ENCODE peak calls at places on chromosomes 2 and 18, in five cellular contexts. One of them, this sample, is unnamed.

GRCh38 chr2:204505946-204506345 is 39.3 kb upstream of the PARD3B start:
- DNase-seq in kidney epithelial cell: no peak
- DNase-seq in tibial nerve: no peak
- DNase-seq in body of pancreas: no peak
- DNase-seq in colonic mucosa: no peak
- DNase-seq in this sample: no peak

GRCh38 chr2:173226899-173227692 is 127.6 kb upstream of the CDCA7 start:
- DNase-seq in body of pancreas: peak; percentile 25
- DNase-seq in colonic mucosa: peak; percentile 41
- DNase-seq in kidney epithelial cell: no peak
- DNase-seq in tibial nerve: no peak
- DNase-seq in this sample: no peak

GRCh38 chr18:75205760-75206109 is 3.2 kb downstream of the PTGR3 start:
- DNase-seq in colonic mucosa: no peak
- DNase-seq in kidney epithelial cell: no peak
- DNase-seq in tibial nerve: peak; percentile 56
- DNase-seq in body of pancreas: no peak
- DNase-seq in this sample: peak; percentile 68

GRCh38 chr2:100653449-100654045 is 90.8 kb downstream of the PDCL3 start:
- DNase-seq in colonic mucosa: no peak
- DNase-seq in body of pancreas: no peak
- DNase-seq in tibial nerve: no peak
- DNase-seq in kidney epithelial cell: no peak
- DNase-seq in this sample: no peak

GRCh38 chr2:42545714-42546390 is 22.6 kb upstream of the MTA3 start:
- DNase-seq in tibial nerve: no peak
- DNase-seq in kidney epithelial cell: no peak
- DNase-seq in body of pancreas: no peak
- DNase-seq in colonic mucosa: no peak
- DNase-seq in this sample: no peak

GRCh38 chr2:109173311-109174171 is 44.5 kb downstream of the SH3RF3 start:
- DNase-seq in kidney epithelial cell: no peak
- DNase-seq in colonic mucosa: no peak
- DNase-seq in tibial nerve: peak; percentile 78
- DNase-seq in body of pancreas: peak; percentile 39
- DNase-seq in this sample: no peak

GRCh38 chr2:113894156-113894743 is 4.4 kb downstream of the ACTR3 start:
- DNase-seq in tibial nerve: no peak
- DNase-seq in colonic mucosa: no peak
- DNase-seq in kidney epithelial cell: peak; percentile 64
- DNase-seq in body of pancreas: no peak
- DNase-seq in this sample: no peak

GRCh38 chr2:173441222-173441621 is 86.5 kb downstream of the CDCA7 start:
- DNase-seq in kidney epithelial cell: no peak
- DNase-seq in body of pancreas: no peak
- DNase-seq in tibial nerve: no peak
- DNase-seq in colonic mucosa: no peak
- DNase-seq in this sample: no peak

GRCh38 chr2:88329815-88330603 is 122.5 kb downstream of the FOXI3 start:
- DNase-seq in colonic mucosa: no peak
- DNase-seq in body of pancreas: no peak
- DNase-seq in tibial nerve: no peak
- DNase-seq in kidney epithelial cell: peak; percentile 70
- DNase-seq in this sample: no peak

GRCh38 chr18:12637901-12638633 is 19.8 kb downstream of the SPIRE1 start:
- DNase-seq in tibial nerve: no peak
- DNase-seq in kidney epithelial cell: no peak
- DNase-seq in colonic mucosa: no peak
- DNase-seq in body of pancreas: no peak
- DNase-seq in this sample: no peak

GRCh38 chr18:66603941-66604627 is at the start of gene CDH19:
- DNase-seq in kidney epithelial cell: no peak
- DNase-seq in body of pancreas: no peak
- DNase-seq in tibial nerve: peak; percentile 53
- DNase-seq in colonic mucosa: no peak
- DNase-seq in this sample: no peak

GRCh38 chr2:33275689-33276444 is 200.6 kb upstream of the RASGRP3 start:
- DNase-seq in kidney epithelial cell: peak; percentile 70
- DNase-seq in tibial nerve: no peak
- DNase-seq in colonic mucosa: no peak
- DNase-seq in body of pancreas: peak; percentile 27
- DNase-seq in this sample: no peak

GRCh38 chr18:2655954-2656236 is 369 bp downstream of the SMCHD1 start:
- DNase-seq in body of pancreas: no peak
- DNase-seq in kidney epithelial cell: no peak
- DNase-seq in tibial nerve: no peak
- DNase-seq in colonic mucosa: no peak
- DNase-seq in this sample: no peak

GRCh38 chr2:39033980-39034379 is 86.9 kb downstream of the SOS1 start:
- DNase-seq in tibial nerve: no peak
- DNase-seq in body of pancreas: no peak
- DNase-seq in colonic mucosa: no peak
- DNase-seq in kidney epithelial cell: no peak
- DNase-seq in this sample: no peak

GRCh38 chr18:79410731-79411613 is 15.2 kb downstream of the NFATC1 start:
- DNase-seq in kidney epithelial cell: no peak
- DNase-seq in colonic mucosa: no peak
- DNase-seq in tibial nerve: no peak
- DNase-seq in body of pancreas: no peak
- DNase-seq in this sample: no peak

GRCh38 chr2:168639501-168639900 is 162.9 kb upstream of the NOSTRIN start:
- DNase-seq in colonic mucosa: peak; percentile 73
- DNase-seq in tibial nerve: peak; percentile 39
- DNase-seq in kidney epithelial cell: peak; percentile 12
- DNase-seq in body of pancreas: peak; percentile 35
- DNase-seq in this sample: peak; percentile 93

GRCh38 chr18:11607897-11608296 is 1.5 kb upstream of the SLC35G4 start:
- DNase-seq in tibial nerve: no peak
- DNase-seq in kidney epithelial cell: peak; percentile 1
- DNase-seq in body of pancreas: no peak
- DNase-seq in colonic mucosa: no peak
- DNase-seq in this sample: no peak

GRCh38 chr18:56575819-56576663 is 62.4 kb downstream of the TXNL1 start:
- DNase-seq in colonic mucosa: no peak
- DNase-seq in tibial nerve: peak; percentile 78
- DNase-seq in kidney epithelial cell: no peak
- DNase-seq in body of pancreas: no peak
- DNase-seq in this sample: no peak

GRCh38 chr2:14424478-14425390 is 207.8 kb upstream of the LRATD1 start:
- DNase-seq in tibial nerve: no peak
- DNase-seq in colonic mucosa: no peak
- DNase-seq in kidney epithelial cell: no peak
- DNase-seq in body of pancreas: no peak
- DNase-seq in this sample: no peak

GRCh38 chr18:34909637-34910364 is 131.4 kb upstream of the MAPRE2 start:
- DNase-seq in kidney epithelial cell: no peak
- DNase-seq in tibial nerve: no peak
- DNase-seq in colonic mucosa: no peak
- DNase-seq in body of pancreas: no peak
- DNase-seq in this sample: no peak

GRCh38 chr2:47357475-47357874 is 45.5 kb upstream of the MSH2 start:
- DNase-seq in tibial nerve: peak; percentile 9
- DNase-seq in kidney epithelial cell: no peak
- DNase-seq in colonic mucosa: peak; percentile 81
- DNase-seq in body of pancreas: no peak
- DNase-seq in this sample: no peak

GRCh38 chr2:112831956-112832567 is 4.5 kb downstream of the IL1B start:
- DNase-seq in body of pancreas: no peak
- DNase-seq in tibial nerve: no peak
- DNase-seq in colonic mucosa: no peak
- DNase-seq in kidney epithelial cell: no peak
- DNase-seq in this sample: no peak

GRCh38 chr2:64426191-64426952 is 27.6 kb upstream of the LGALSL start:
- DNase-seq in body of pancreas: no peak
- DNase-seq in colonic mucosa: peak; percentile 16
- DNase-seq in kidney epithelial cell: no peak
- DNase-seq in tibial nerve: no peak
- DNase-seq in this sample: no peak

GRCh38 chr2:232422051-232422450 is 15.4 kb downstream of the ALPG start:
- DNase-seq in kidney epithelial cell: no peak
- DNase-seq in body of pancreas: no peak
- DNase-seq in tibial nerve: no peak
- DNase-seq in colonic mucosa: no peak
- DNase-seq in this sample: no peak

DNA sequence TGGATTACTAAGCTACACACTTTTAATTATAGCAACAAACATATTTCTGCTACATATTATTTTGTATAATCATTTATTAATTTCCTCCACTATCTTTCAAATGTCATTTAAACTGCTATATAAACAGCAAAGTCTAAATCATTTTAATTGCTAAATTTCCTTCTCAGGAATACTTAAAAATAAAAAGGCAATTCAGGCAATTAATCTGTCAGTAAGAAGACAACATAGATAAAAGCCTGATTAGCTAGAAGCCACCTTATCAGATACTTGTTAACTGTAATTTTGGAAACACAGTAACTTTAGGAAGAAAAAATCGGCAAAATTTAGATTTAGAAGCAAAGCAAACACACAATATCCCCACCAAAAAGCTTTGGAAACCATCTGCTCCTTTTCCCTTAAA is 188.2 kb upstream of the ZNF804A start:
- DNase-seq in tibial nerve: no peak
- DNase-seq in kidney epithelial cell: no peak
- DNase-seq in body of pancreas: no peak
- DNase-seq in colonic mucosa: no peak
- DNase-seq in this sample: no peak
- H3K4me3 ChIP-seq in tibial nerve: no peak overlapping the region
- H3K4me3 ChIP-seq in kidney epithelial cell: no peak overlapping the region
- H3K4me3 ChIP-seq in body of pancreas: no peak overlapping the region
- H3K4me3 ChIP-seq in colonic mucosa: no peak overlapping the region
- H3K4me3 ChIP-seq in this sample: no peak overlapping the region

GRCh38 chr2:222864296-222864695 is 3.5 kb downstream of the ACSL3 start:
- DNase-seq in tibial nerve: peak; percentile 24
- DNase-seq in colonic mucosa: no peak
- DNase-seq in kidney epithelial cell: no peak
- DNase-seq in body of pancreas: no peak
- DNase-seq in this sample: no peak

GRCh38 chr2:222862915-222863544 is 2.2 kb downstream of the ACSL3 start:
- DNase-seq in kidney epithelial cell: no peak
- DNase-seq in body of pancreas: no peak
- DNase-seq in tibial nerve: no peak
- DNase-seq in colonic mucosa: no peak
- DNase-seq in this sample: no peak

GRCh38 chr2:222860740-222861410 is at the start of gene ACSL3:
- DNase-seq in tibial nerve: peak; percentile 92
- DNase-seq in colonic mucosa: peak; percentile 99
- DNase-seq in body of pancreas: peak; percentile 97
- DNase-seq in kidney epithelial cell: no peak
- DNase-seq in this sample: peak; percentile 99

GRCh38 chr2:222861411-222862067 is 703 bp downstream of the ACSL3 start:
- DNase-seq in kidney epithelial cell: no peak
- DNase-seq in colonic mucosa: peak; percentile 44
- DNase-seq in tibial nerve: no peak
- DNase-seq in body of pancreas: peak; percentile 49
- DNase-seq in this sample: no peak

GRCh38 chr2:222862068-222862914 is 1.5 kb downstream of the ACSL3 start:
- DNase-seq in kidney epithelial cell: no peak
- DNase-seq in colonic mucosa: peak; percentile 52
- DNase-seq in body of pancreas: peak; percentile 18
- DNase-seq in tibial nerve: no peak
- DNase-seq in this sample: no peak
- TF ChIP-seq CTCF in kidney epithelial cell: no peak
- TF ChIP-seq CTCF in colonic mucosa: no peak
- TF ChIP-seq CTCF in body of pancreas: peak; percentile 14
- TF ChIP-seq CTCF in tibial nerve: no peak
- TF ChIP-seq CTCF in this sample: peak; percentile 32

GRCh38 chr2:233693963-233694362 is 1.3 kb downstream of the UGT1A6 start:
- DNase-seq in body of pancreas: no peak
- DNase-seq in tibial nerve: no peak
- DNase-seq in colonic mucosa: no peak
- DNase-seq in kidney epithelial cell: no peak
- DNase-seq in this sample: no peak
- H3K4me3 ChIP-seq in body of pancreas: no peak overlapping the region
- H3K4me3 ChIP-seq in tibial nerve: no peak overlapping the region
- H3K4me3 ChIP-seq in colonic mucosa: no peak overlapping the region
- H3K4me3 ChIP-seq in kidney epithelial cell: no peak overlapping the region
- H3K4me3 ChIP-seq in this sample: no peak overlapping the region

DNA sequence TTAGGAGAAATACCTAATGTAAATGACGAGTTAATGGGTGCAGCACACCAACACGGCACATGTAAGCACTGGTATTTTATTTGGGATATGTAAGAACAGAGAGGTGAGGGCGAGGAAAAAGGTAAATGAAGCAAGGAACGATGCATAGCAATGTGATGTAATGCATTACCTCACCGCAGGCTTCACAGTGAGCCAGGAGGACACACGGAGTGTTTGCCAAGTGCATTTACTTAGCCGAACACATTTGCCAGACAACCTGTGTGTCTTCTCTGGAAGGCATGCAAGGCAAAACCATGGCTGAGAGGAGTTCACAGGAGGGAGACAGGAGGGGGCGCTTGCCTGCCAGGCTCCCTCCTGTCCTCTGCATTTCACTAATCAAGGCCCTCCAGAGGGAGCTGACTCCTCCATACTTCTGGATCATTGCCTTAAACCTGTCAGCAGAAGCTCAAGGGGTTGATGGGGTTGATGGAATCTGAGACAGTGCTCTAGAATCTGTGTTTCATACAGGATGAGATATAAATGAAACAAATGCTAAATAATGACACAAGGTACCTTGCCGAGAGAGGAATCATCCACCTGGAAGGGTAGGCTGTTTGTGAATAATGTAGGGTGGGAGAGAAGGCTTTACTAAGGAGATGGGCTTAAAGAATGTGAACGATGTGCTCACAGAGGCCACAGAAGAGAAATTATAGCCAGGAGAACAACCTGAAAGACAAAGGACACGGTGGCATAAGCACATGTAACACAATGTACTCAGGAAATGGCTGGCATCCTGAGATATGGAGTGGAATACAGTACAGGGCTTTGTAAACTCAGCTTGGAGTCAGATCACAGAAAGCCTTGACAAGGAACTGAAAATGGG is 9.1 kb upstream of the TPRKB start:
- DNase-seq in tibial nerve: no peak
- DNase-seq in body of pancreas: no peak
- DNase-seq in colonic mucosa: no peak
- DNase-seq in kidney epithelial cell: no peak
- DNase-seq in this sample: no peak
- TF ChIP-seq CTCF in tibial nerve: no peak
- TF ChIP-seq CTCF in body of pancreas: no peak
- TF ChIP-seq CTCF in colonic mucosa: no peak
- TF ChIP-seq CTCF in kidney epithelial cell: no peak
- TF ChIP-seq CTCF in this sample: no peak

DNA sequence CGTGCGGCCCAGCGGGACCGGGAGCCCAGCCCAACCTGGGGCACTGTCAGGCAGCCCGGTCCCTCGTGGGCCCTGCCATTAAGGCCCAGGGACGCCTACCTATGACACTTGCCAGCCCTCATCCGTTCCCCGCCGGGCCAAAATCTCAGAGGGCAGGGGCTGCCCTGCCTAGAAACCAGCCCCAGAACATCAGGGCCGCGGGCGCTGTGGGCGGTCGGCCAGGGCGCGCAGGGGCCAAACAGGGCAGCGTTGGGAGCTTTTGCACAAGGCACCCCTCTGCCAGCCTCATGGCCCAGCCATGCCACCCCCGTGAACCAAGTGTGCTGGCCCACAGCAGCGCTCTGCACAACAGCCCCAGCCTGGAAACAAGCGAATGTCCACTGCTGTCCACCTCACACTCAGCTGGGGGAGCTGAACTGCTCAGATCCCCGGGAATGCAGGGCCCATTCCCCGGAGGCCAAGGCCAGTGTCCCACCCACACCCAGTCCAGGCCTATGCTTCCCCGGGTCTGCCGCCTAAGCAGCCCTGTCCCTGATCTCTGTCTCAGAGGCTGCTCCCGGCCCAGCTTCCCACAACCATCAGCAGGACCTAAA is 3.5 kb upstream of the NEURL3 start:
- DNase-seq in kidney epithelial cell: no peak
- DNase-seq in tibial nerve: no peak
- DNase-seq in colonic mucosa: no peak
- DNase-seq in body of pancreas: no peak
- DNase-seq in this sample: no peak
- H3K4me3 ChIP-seq in kidney epithelial cell: no peak overlapping the region
- H3K4me3 ChIP-seq in tibial nerve: no peak overlapping the region
- H3K4me3 ChIP-seq in colonic mucosa: no peak overlapping the region
- H3K4me3 ChIP-seq in body of pancreas: no peak overlapping the region
- H3K4me3 ChIP-seq in this sample: peak overlapping the region; percentile 56